ENCODE peak calls at places on chromosome 12, in ten cellular contexts. One of them, this sample, is unnamed.

GRCh38 chr12:105922670-105923102 is 216.1 kb downstream of the NUAK1 start:
- DNase-seq in pancreas: no peak
- DNase-seq in cardiac fibroblast: no peak
- DNase-seq in lower leg skin: no peak
- DNase-seq in AG09309: peak; percentile 64
- DNase-seq in thyroid gland: no peak
- DNase-seq in CD4-positive, CD25-positive, alpha-beta regulatory T cell: no peak
- DNase-seq in kidney: no peak
- DNase-seq in uterus: no peak
- DNase-seq in fibroblast of the aortic adventitia: peak; percentile 38
- DNase-seq in this sample: no peak

GRCh38 chr12:48084066-48084465 is 21.8 kb downstream of the SENP1 start:
- DNase-seq in pancreas: no peak
- DNase-seq in cardiac fibroblast: peak; percentile 56
- DNase-seq in lower leg skin: no peak
- DNase-seq in AG09309: no peak
- DNase-seq in thyroid gland: no peak
- DNase-seq in CD4-positive, CD25-positive, alpha-beta regulatory T cell: peak; percentile 9
- DNase-seq in kidney: no peak
- DNase-seq in uterus: no peak
- DNase-seq in fibroblast of the aortic adventitia: peak; percentile 58
- DNase-seq in this sample: no peak

GRCh38 chr12:120831648-120832267 is 72.4 kb downstream of the SPPL3 start:
- DNase-seq in pancreas: no peak
- DNase-seq in cardiac fibroblast: no peak
- DNase-seq in lower leg skin: no peak
- DNase-seq in AG09309: no peak
- DNase-seq in thyroid gland: no peak
- DNase-seq in CD4-positive, CD25-positive, alpha-beta regulatory T cell: no peak
- DNase-seq in kidney: no peak
- DNase-seq in uterus: no peak
- DNase-seq in fibroblast of the aortic adventitia: no peak
- DNase-seq in this sample: no peak

GRCh38 chr12:116642101-116642500 is 82.9 kb downstream of the MAP1LC3B2 start:
- DNase-seq in pancreas: no peak
- DNase-seq in cardiac fibroblast: no peak
- DNase-seq in lower leg skin: no peak
- DNase-seq in AG09309: no peak
- DNase-seq in thyroid gland: no peak
- DNase-seq in CD4-positive, CD25-positive, alpha-beta regulatory T cell: no peak
- DNase-seq in kidney: no peak
- DNase-seq in uterus: no peak
- DNase-seq in fibroblast of the aortic adventitia: no peak
- DNase-seq in this sample: no peak

GRCh38 chr12:57456145-57456700 is 1.1 kb downstream of the INHBE start:
- DNase-seq in pancreas: peak; percentile 61
- DNase-seq in cardiac fibroblast: peak; percentile 44
- DNase-seq in lower leg skin: no peak
- DNase-seq in AG09309: no peak
- DNase-seq in thyroid gland: peak; percentile 35
- DNase-seq in CD4-positive, CD25-positive, alpha-beta regulatory T cell: peak; percentile 70
- DNase-seq in kidney: no peak
- DNase-seq in uterus: no peak
- DNase-seq in fibroblast of the aortic adventitia: peak; percentile 28
- DNase-seq in this sample: peak; percentile 76

GRCh38 chr12:47941475-47942326 is 21.7 kb upstream of the TMEM106C start:
- DNase-seq in pancreas: no peak
- DNase-seq in cardiac fibroblast: no peak
- DNase-seq in lower leg skin: peak; percentile 82
- DNase-seq in AG09309: no peak
- DNase-seq in thyroid gland: peak; percentile 12
- DNase-seq in CD4-positive, CD25-positive, alpha-beta regulatory T cell: no peak
- DNase-seq in kidney: no peak
- DNase-seq in uterus: no peak
- DNase-seq in fibroblast of the aortic adventitia: no peak
- DNase-seq in this sample: no peak

GRCh38 chr12:4412462-4412861 is 33.0 kb upstream of the FGF23 start:
- DNase-seq in pancreas: no peak
- DNase-seq in cardiac fibroblast: no peak
- DNase-seq in lower leg skin: peak; percentile 8
- DNase-seq in AG09309: no peak
- DNase-seq in thyroid gland: no peak
- DNase-seq in CD4-positive, CD25-positive, alpha-beta regulatory T cell: no peak
- DNase-seq in kidney: no peak
- DNase-seq in uterus: no peak
- DNase-seq in fibroblast of the aortic adventitia: no peak
- DNase-seq in this sample: no peak

GRCh38 chr12:39065455-39065854 is 160.1 kb upstream of the CPNE8 start:
- DNase-seq in pancreas: no peak
- DNase-seq in cardiac fibroblast: no peak
- DNase-seq in lower leg skin: no peak
- DNase-seq in AG09309: no peak
- DNase-seq in thyroid gland: no peak
- DNase-seq in CD4-positive, CD25-positive, alpha-beta regulatory T cell: no peak
- DNase-seq in kidney: no peak
- DNase-seq in uterus: no peak
- DNase-seq in fibroblast of the aortic adventitia: no peak
- DNase-seq in this sample: no peak

GRCh38 chr12:41190360-41190759 is 2.2 kb downstream of the PDZRN4 start:
- DNase-seq in pancreas: no peak
- DNase-seq in cardiac fibroblast: peak; percentile 1
- DNase-seq in lower leg skin: no peak
- DNase-seq in AG09309: no peak
- DNase-seq in thyroid gland: peak; percentile 26
- DNase-seq in CD4-positive, CD25-positive, alpha-beta regulatory T cell: no peak
- DNase-seq in kidney: no peak
- DNase-seq in uterus: no peak
- DNase-seq in fibroblast of the aortic adventitia: no peak
- DNase-seq in this sample: no peak

GRCh38 chr12:92297932-92298681 is 152.5 kb upstream of the BTG1 start:
- DNase-seq in pancreas: no peak
- DNase-seq in cardiac fibroblast: peak; percentile 66
- DNase-seq in lower leg skin: no peak
- DNase-seq in AG09309: peak; percentile 76
- DNase-seq in thyroid gland: no peak
- DNase-seq in CD4-positive, CD25-positive, alpha-beta regulatory T cell: peak; percentile 82
- DNase-seq in kidney: no peak
- DNase-seq in uterus: no peak
- DNase-seq in fibroblast of the aortic adventitia: peak; percentile 85
- DNase-seq in this sample: no peak

GRCh38 chr12:4292266-4293063 is 18.9 kb downstream of the CCND2 start:
- DNase-seq in pancreas: no peak
- DNase-seq in cardiac fibroblast: no peak
- DNase-seq in lower leg skin: no peak
- DNase-seq in AG09309: no peak
- DNase-seq in thyroid gland: no peak
- DNase-seq in CD4-positive, CD25-positive, alpha-beta regulatory T cell: no peak
- DNase-seq in kidney: no peak
- DNase-seq in uterus: no peak
- DNase-seq in fibroblast of the aortic adventitia: no peak
- DNase-seq in this sample: no peak

GRCh38 chr12:39368096-39368495 is 74.8 kb downstream of the KIF21A start:
- DNase-seq in pancreas: no peak
- DNase-seq in cardiac fibroblast: peak; percentile 6
- DNase-seq in lower leg skin: no peak
- DNase-seq in AG09309: no peak
- DNase-seq in thyroid gland: no peak
- DNase-seq in CD4-positive, CD25-positive, alpha-beta regulatory T cell: no peak
- DNase-seq in kidney: no peak
- DNase-seq in uterus: no peak
- DNase-seq in fibroblast of the aortic adventitia: no peak
- DNase-seq in this sample: no peak

GRCh38 chr12:115963030-115963480 is 314.4 kb downstream of the MED13L start:
- DNase-seq in pancreas: no peak
- DNase-seq in cardiac fibroblast: peak; percentile 28
- DNase-seq in lower leg skin: no peak
- DNase-seq in AG09309: peak; percentile 8
- DNase-seq in thyroid gland: no peak
- DNase-seq in CD4-positive, CD25-positive, alpha-beta regulatory T cell: no peak
- DNase-seq in kidney: no peak
- DNase-seq in uterus: no peak
- DNase-seq in fibroblast of the aortic adventitia: peak; percentile 53
- DNase-seq in this sample: no peak

DNA sequence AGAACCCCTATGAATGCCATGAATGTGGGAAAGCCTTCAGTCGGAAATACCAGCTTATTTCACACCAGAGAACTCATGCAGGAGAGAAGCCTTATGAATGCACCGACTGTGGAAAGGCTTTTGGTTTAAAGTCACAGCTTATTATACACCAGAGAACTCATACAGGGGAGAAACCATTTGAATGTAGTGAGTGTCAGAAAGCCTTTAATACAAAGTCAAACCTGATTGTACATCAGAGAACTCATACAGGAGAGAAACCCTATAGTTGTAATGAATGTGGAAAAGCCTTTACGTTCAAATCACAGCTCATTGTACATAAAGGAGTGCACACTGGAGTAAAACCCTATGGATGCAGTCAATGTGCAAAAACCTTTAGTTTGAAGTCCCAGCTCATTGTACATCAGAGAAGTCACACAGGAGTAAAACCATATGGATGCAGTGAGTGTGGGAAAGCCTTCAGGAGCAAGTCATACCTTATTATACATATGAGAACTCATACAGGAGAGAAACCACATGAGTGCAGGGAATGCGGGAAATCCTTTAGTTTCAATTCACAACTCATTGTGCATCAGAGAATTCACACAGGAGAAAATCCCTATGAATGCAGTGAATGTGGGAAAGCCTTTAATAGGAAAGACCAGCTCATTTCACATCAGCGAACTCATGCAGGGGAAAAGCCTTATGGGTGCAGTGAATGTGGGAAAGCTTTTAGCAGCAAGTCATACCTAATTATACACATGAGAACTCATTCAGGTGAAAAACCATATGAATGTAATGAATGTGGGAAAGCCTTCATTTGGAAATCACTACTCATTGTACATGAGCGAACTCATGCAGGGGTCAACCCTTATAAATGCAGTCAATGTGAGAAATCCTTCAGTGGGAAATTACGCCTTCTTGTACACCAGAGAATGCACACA is 22.3 kb downstream of the ZNF268 start:
- DNase-seq in pancreas: no peak
- DNase-seq in cardiac fibroblast: peak; percentile 14
- DNase-seq in lower leg skin: no peak
- DNase-seq in AG09309: no peak
- DNase-seq in thyroid gland: no peak
- DNase-seq in CD4-positive, CD25-positive, alpha-beta regulatory T cell: no peak
- DNase-seq in kidney: no peak
- DNase-seq in uterus: no peak
- DNase-seq in fibroblast of the aortic adventitia: no peak
- DNase-seq in this sample: no peak
- H3K4me3 ChIP-seq in pancreas: no peak overlapping the region
- H3K4me3 ChIP-seq in cardiac fibroblast: no peak overlapping the region
- H3K4me3 ChIP-seq in lower leg skin: no peak overlapping the region
- H3K4me3 ChIP-seq in AG09309: no peak overlapping the region
- H3K4me3 ChIP-seq in thyroid gland: no peak overlapping the region
- H3K4me3 ChIP-seq in CD4-positive, CD25-positive, alpha-beta regulatory T cell: peak overlapping the region; percentile 23
- H3K4me3 ChIP-seq in kidney: peak overlapping the region; percentile 22
- H3K4me3 ChIP-seq in uterus: no peak overlapping the region
- H3K4me3 ChIP-seq in fibroblast of the aortic adventitia: no peak overlapping the region
- H3K4me3 ChIP-seq in this sample: no peak overlapping the region

DNA sequence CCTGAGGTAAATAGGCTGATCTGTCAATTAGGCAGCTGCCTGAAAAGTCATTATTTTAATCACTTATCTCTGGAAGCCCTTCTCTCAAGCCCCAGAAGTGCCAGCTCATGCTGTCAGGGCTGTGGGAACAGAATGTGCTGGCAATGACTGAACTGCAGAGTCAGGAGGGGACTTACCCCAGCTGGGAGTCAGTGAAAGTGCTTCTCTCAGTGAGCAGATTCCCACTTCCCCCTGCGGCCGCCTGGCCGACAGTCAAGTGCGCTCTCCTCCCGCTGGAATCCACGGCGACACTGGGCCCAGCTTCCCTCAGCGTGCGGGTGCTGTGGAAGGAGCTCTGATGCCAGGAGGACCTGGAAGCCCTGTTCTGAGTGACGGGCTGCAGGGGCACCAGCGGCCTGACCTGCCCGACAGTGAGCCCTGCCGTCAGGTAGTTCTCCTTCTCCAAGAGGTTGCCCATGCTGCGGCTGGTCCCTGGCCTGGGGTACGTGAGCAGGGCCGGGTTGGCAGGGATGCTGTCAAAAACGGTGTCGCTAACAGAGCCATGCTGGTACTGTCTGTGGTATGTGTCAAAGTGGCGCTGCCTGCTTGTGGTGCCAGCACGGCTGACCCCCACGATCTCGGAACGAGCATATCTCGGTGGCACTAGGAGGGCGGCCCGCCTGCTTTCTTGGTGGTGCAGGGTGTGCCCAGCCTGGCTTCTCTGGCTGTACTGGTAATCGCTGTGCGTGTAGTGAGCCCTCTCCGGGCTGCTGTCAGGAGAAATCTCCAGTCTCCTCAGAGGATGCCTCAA is 18.7 kb downstream of the PKP2 start:
- DNase-seq in pancreas: peak; percentile 73
- DNase-seq in cardiac fibroblast: peak; percentile 80
- DNase-seq in lower leg skin: peak; percentile 93
- DNase-seq in AG09309: no peak
- DNase-seq in thyroid gland: peak; percentile 33
- DNase-seq in CD4-positive, CD25-positive, alpha-beta regulatory T cell: no peak
- DNase-seq in kidney: peak; percentile 78
- DNase-seq in uterus: no peak
- DNase-seq in fibroblast of the aortic adventitia: no peak
- DNase-seq in this sample: no peak
- H3K4me3 ChIP-seq in pancreas: no peak overlapping the region
- H3K4me3 ChIP-seq in cardiac fibroblast: no peak overlapping the region
- H3K4me3 ChIP-seq in lower leg skin: no peak overlapping the region
- H3K4me3 ChIP-seq in AG09309: no peak overlapping the region
- H3K4me3 ChIP-seq in thyroid gland: no peak overlapping the region
- H3K4me3 ChIP-seq in CD4-positive, CD25-positive, alpha-beta regulatory T cell: no peak overlapping the region
- H3K4me3 ChIP-seq in kidney: no peak overlapping the region
- H3K4me3 ChIP-seq in uterus: no peak overlapping the region
- H3K4me3 ChIP-seq in fibroblast of the aortic adventitia: no peak overlapping the region
- H3K4me3 ChIP-seq in this sample: no peak overlapping the region

GRCh38 chr12:94873368-94874085 is 130.0 kb downstream of the NDUFA12 start:
- DNase-seq in pancreas: no peak
- DNase-seq in cardiac fibroblast: no peak
- DNase-seq in lower leg skin: no peak
- DNase-seq in AG09309: no peak
- DNase-seq in thyroid gland: peak; percentile 61
- DNase-seq in CD4-positive, CD25-positive, alpha-beta regulatory T cell: no peak
- DNase-seq in kidney: peak; percentile 80
- DNase-seq in uterus: no peak
- DNase-seq in fibroblast of the aortic adventitia: no peak
- DNase-seq in this sample: peak; percentile 76
- H3K4me3 ChIP-seq in pancreas: no peak overlapping the region
- H3K4me3 ChIP-seq in cardiac fibroblast: peak overlapping the region; percentile 14
- H3K4me3 ChIP-seq in lower leg skin: peak overlapping the region; percentile 25
- H3K4me3 ChIP-seq in AG09309: peak overlapping the region; percentile 31
- H3K4me3 ChIP-seq in thyroid gland: peak overlapping the region; percentile 41
- H3K4me3 ChIP-seq in CD4-positive, CD25-positive, alpha-beta regulatory T cell: no peak overlapping the region
- H3K4me3 ChIP-seq in kidney: peak overlapping the region; percentile 59
- H3K4me3 ChIP-seq in uterus: peak overlapping the region; percentile 65
- H3K4me3 ChIP-seq in fibroblast of the aortic adventitia: no peak overlapping the region
- H3K4me3 ChIP-seq in this sample: peak overlapping the region; percentile 56

GRCh38 chr12:132428872-132429121 is 61.2 kb upstream of the FBRSL1 start:
- DNase-seq in pancreas: no peak
- DNase-seq in cardiac fibroblast: no peak
- DNase-seq in lower leg skin: no peak
- DNase-seq in AG09309: no peak
- DNase-seq in thyroid gland: peak; percentile 57
- DNase-seq in CD4-positive, CD25-positive, alpha-beta regulatory T cell: no peak
- DNase-seq in kidney: no peak
- DNase-seq in uterus: no peak
- DNase-seq in fibroblast of the aortic adventitia: no peak
- DNase-seq in this sample: no peak
- H3K4me3 ChIP-seq in pancreas: no peak overlapping the region
- H3K4me3 ChIP-seq in cardiac fibroblast: no peak overlapping the region
- H3K4me3 ChIP-seq in lower leg skin: no peak overlapping the region
- H3K4me3 ChIP-seq in AG09309: no peak overlapping the region
- H3K4me3 ChIP-seq in thyroid gland: no peak overlapping the region
- H3K4me3 ChIP-seq in CD4-positive, CD25-positive, alpha-beta regulatory T cell: no peak overlapping the region
- H3K4me3 ChIP-seq in kidney: no peak overlapping the region
- H3K4me3 ChIP-seq in uterus: no peak overlapping the region
- H3K4me3 ChIP-seq in fibroblast of the aortic adventitia: no peak overlapping the region
- H3K4me3 ChIP-seq in this sample: no peak overlapping the region

GRCh38 chr12:93376436-93377251 is 1.1 kb upstream of the NUDT4 start:
- DNase-seq in pancreas: no peak
- DNase-seq in cardiac fibroblast: peak; percentile 66
- DNase-seq in lower leg skin: no peak
- DNase-seq in AG09309: no peak
- DNase-seq in thyroid gland: peak; percentile 39
- DNase-seq in CD4-positive, CD25-positive, alpha-beta regulatory T cell: no peak
- DNase-seq in kidney: no peak
- DNase-seq in uterus: peak; percentile 26
- DNase-seq in fibroblast of the aortic adventitia: peak; percentile 59
- DNase-seq in this sample: no peak
- H3K4me3 ChIP-seq in pancreas: no peak overlapping the region
- H3K4me3 ChIP-seq in cardiac fibroblast: peak overlapping the region; percentile 55
- H3K4me3 ChIP-seq in lower leg skin: no peak overlapping the region
- H3K4me3 ChIP-seq in AG09309: no peak overlapping the region
- H3K4me3 ChIP-seq in thyroid gland: peak overlapping the region; percentile 72
- H3K4me3 ChIP-seq in CD4-positive, CD25-positive, alpha-beta regulatory T cell: peak overlapping the region; percentile 70
- H3K4me3 ChIP-seq in kidney: peak overlapping the region; percentile 74
- H3K4me3 ChIP-seq in uterus: peak overlapping the region; percentile 63
- H3K4me3 ChIP-seq in fibroblast of the aortic adventitia: peak overlapping the region; percentile 80
- H3K4me3 ChIP-seq in this sample: no peak overlapping the region

This sample was measured in spleen.